ENCODE peak calls at places on chromosomes 16 and 17, in five cellular contexts. Q is mammary epithelial cell, W is stomach, I is sigmoid colon, R is A673. S is an unnamed sample. For H3K9me3, the result is how much of the 10 kb centered on the place peaks cover.

GRCh38 chr17:7279453-7279852 is 2.1 kb upstream of the SLC2A4 start:
- DNase-seq in Q (no peak), W (no peak), I (no peak), R (no peak), S (no peak)

GRCh38 chr17:58997756-58998553 is 108.7 kb downstream of the TRIM37 start:
- DNase-seq in Q (no peak), W (no peak), I (no peak), R (no peak), S (no peak)

GRCh38 chr17:40452074-40452787 is 9.0 kb downstream of the IGFBP4 start:
- DNase-seq in Q (no peak), W (no peak), I (no peak), R (no peak), S (no peak)

GRCh38 chr17:6096201-6097004 is 26.2 kb downstream of the WSCD1 start:
- DNase-seq in Q (no peak), W (no peak), I (no peak), R (no peak), S (no peak)

GRCh38 chr17:12429125-12429524 is 236.6 kb upstream of the MYOCD start:
- DNase-seq in Q (no peak), W (no peak), I (no peak), R (no peak), S (no peak)

GRCh38 chr17:40607641-40608040 is 40.0 kb downstream of the SMARCE1 start:
- DNase-seq in Q (no peak), W (no peak), I (no peak), R (no peak), S (no peak)

GRCh38 chr17:83196088-83196765 is 116.8 kb downstream of the METRNL start:
- DNase-seq in Q (no peak), W (no peak), I (peak), R (no peak), S (no peak)

GRCh38 chr17:77233635-77234334 is 93.0 kb downstream of the SEC14L1 start:
- DNase-seq in Q (peak), W (peak), I (peak), R (peak), S (no peak)

GRCh38 chr16:72284042-72284789 is 112.3 kb upstream of the PMFBP1 start:
- DNase-seq in Q (no peak), W (no peak), I (no peak), R (no peak), S (no peak)

GRCh38 chr17:3683054-3683511 is 12.9 kb downstream of the P2RX5 start:
- DNase-seq in Q (peak), W (peak), I (no peak), R (peak), S (peak)

GRCh38 chr17:29514792-29515191 is 52.0 kb downstream of the ABHD15 start:
- DNase-seq in Q (no peak), W (no peak), I (no peak), R (no peak), S (no peak)

GRCh38 chr16:27179500-27180072 is 23.7 kb upstream of the KDM8 start:
- DNase-seq in Q (peak), W (peak), I (peak), R (peak), S (peak)

GRCh38 chr17:77358801-77359716 is 218.3 kb downstream of the SEC14L1 start:
- DNase-seq in Q (no peak), W (peak), I (peak), R (no peak), S (no peak)

GRCh38 chr16:65697516-65697915 is 575.7 kb upstream of the CDH11 start:
- DNase-seq in Q (no peak), W (no peak), I (no peak), R (no peak), S (no peak)

GRCh38 chr17:55245986-55246385 is 18.8 kb upstream of the HLF start:
- DNase-seq in Q (no peak), W (no peak), I (no peak), R (no peak), S (no peak)

GRCh38 chr17:4733073-4733531 is 1.9 kb downstream of the MED11 start:
- DNase-seq in Q (no peak), W (no peak), I (no peak), R (no peak), S (peak)

GRCh38 chr17:75806822-75807500 is 22.4 kb downstream of the UNK start:
- DNase-seq in Q (no peak), W (no peak), I (no peak), R (no peak), S (no peak)

GRCh38 chr17:82085031-82085861 is 12.8 kb downstream of the FASN start:
- DNase-seq in Q (no peak), W (no peak), I (no peak), R (no peak), S (no peak)

GRCh38 chr16:64997121-64997520 is 124.7 kb downstream of the CDH11 start:
- DNase-seq in Q (no peak), W (no peak), I (no peak), R (no peak), S (no peak)

GRCh38 chr17:31393749-31394146 is 2.3 kb downstream of the RAB11FIP4 start:
- DNase-seq in Q (no peak), W (peak), I (no peak), R (no peak), S (no peak)

GRCh38 chr17:9431620-9432019 is 144.0 kb downstream of the STX8 start:
- DNase-seq in Q (no peak), W (no peak), I (no peak), R (no peak), S (no peak)

GRCh38 chr17:77908501-77908900 is 50.0 kb upstream of the TNRC6C start:
- DNase-seq in Q (no peak), W (no peak), I (peak), R (no peak), S (no peak)

GRCh38 chr17:19024101-19025078 is 19.8 kb upstream of the FAM83G start:
- DNase-seq in Q (peak), W (no peak), I (peak), R (no peak), S (no peak)

GRCh38 chr16:49664221-49665215 is 191.4 kb downstream of the ZNF423 start:
- DNase-seq in Q (no peak), W (no peak), I (peak), R (no peak), S (no peak)

DNA sequence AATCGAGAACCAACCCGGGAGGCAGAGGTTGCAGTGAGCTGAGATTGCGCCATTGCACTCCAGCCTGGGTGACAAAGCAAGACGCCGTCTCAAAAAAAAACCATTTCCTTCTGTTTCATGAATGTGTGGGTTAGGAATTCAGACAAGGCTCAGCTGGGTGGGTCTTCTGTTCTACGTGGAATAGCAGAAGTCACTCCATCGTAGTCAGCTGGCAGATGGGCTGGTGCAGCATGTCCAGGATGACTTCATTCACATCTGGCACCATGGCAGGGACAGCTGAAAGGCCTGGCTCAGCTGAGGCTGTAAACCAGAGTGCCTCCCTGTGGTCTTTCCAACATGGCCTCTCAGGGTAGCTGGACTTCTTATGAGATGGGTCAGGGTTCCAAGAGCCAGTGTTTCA is 89.0 kb downstream of the C17orf67 start:
- DNase-seq in Q (no peak), W (no peak), I (no peak), R (no peak), S (no peak)
- H3K4me3 ChIP-seq in Q (no peak), W (no peak), I (no peak), R (no peak), S (no peak)

GRCh38 chr17:22506861-22507260 is 814.5 kb downstream of the KCNJ18 start:
- DNase-seq in Q (no peak), W (no peak), I (no peak), R (no peak), S (no peak)
- H3K9me3 ChIP-seq in Q (under half), W (under half), I (under half), R (under half), S (under half)

GRCh38 chr16:30444231-30445148 is 1.2 kb downstream of the SEPHS2 start:
- DNase-seq in Q (no peak), W (no peak), I (no peak), R (no peak), S (no peak)

GRCh38 chr16:30447512-30448226 is 2.0 kb upstream of the SEPHS2 start:
- DNase-seq in Q (no peak), W (no peak), I (no peak), R (no peak), S (no peak)

GRCh38 chr16:30445408-30446202 is at the start of gene SEPHS2:
- DNase-seq in Q (peak), W (peak), I (peak), R (peak), S (peak)

GRCh38 chr16:30445149-30445407 is 596 bp downstream of the SEPHS2 start:
- DNase-seq in Q (no peak), W (no peak), I (no peak), R (no peak), S (no peak)

GRCh38 chr16:30446203-30446595 is 525 bp upstream of the SEPHS2 start:
- DNase-seq in Q (no peak), W (no peak), I (no peak), R (no peak), S (no peak)
- H3K27ac ChIP-seq in Q (peak), W (peak), I (peak), R (peak), S (peak)

GRCh38 chr17:11031787-11032186 is 193.9 kb upstream of the PIRT start:
- DNase-seq in Q (no peak), W (no peak), I (no peak), R (peak), S (no peak)
- H3K4me3 ChIP-seq in Q (no peak), W (no peak), I (no peak), R (no peak), S (no peak)

GRCh38 chr16:85644093-85644712 is 31.1 kb downstream of the GSE1 start:
- DNase-seq in Q (no peak), W (no peak), I (no peak), R (no peak), S (no peak)

GRCh38 chr16:85641305-85641704 is 28.2 kb downstream of the GSE1 start:
- DNase-seq in Q (no peak), W (no peak), I (no peak), R (no peak), S (no peak)

GRCh38 chr16:85641776-85642176 is 28.7 kb downstream of the GSE1 start:
- DNase-seq in Q (peak), W (peak), I (peak), R (peak), S (peak)

GRCh38 chr16:85643631-85644030 is 30.5 kb downstream of the GSE1 start:
- DNase-seq in Q (no peak), W (peak), I (no peak), R (no peak), S (no peak)

GRCh38 chr16:85642762-85643281 is 29.7 kb downstream of the GSE1 start:
- DNase-seq in Q (no peak), W (no peak), I (no peak), R (no peak), S (no peak)
- H3K9me3 ChIP-seq in Q (under half), W (under half), I (under half), R (under half), S (under half)

DNA sequence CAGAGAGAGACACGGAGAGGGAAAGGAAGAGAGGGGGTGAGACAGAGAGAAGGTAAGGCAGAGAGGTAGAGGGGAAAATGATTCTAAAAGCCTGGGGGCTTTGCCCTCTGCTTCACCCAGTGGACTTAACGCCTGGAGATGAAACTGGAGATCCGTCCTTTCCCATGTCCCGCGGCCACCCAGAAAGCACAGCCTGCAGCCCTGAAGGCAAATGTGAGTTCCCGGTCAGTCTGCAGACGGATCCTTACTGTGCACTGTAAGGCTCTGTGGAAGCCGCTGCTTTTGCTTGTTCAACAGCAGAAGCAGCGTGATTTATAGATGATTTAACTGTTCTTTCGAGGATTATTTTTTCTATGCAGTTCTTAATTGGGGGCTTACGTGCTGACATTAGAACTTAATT is 290.4 kb downstream of the FOXL1 start:
- DNase-seq in Q (no peak), W (no peak), I (no peak), R (no peak), S (no peak)
- H3K27ac ChIP-seq in Q (no peak), W (no peak), I (no peak), R (no peak), S (no peak)

GRCh38 chr16:31537362-31537921 is 9.7 kb downstream of the AHSP start:
- DNase-seq in Q (no peak), W (no peak), I (no peak), R (peak), S (no peak)
- H3K4me3 ChIP-seq in Q (peak), W (peak), I (peak), R (no peak), S (peak)

GRCh38 chr16:35565626-35566025 is 2106.2 kb downstream of the TP53TG3F start:
- DNase-seq in Q (no peak), W (no peak), I (no peak), R (no peak), S (no peak)
- H3K9me3 ChIP-seq in Q (under half), W (under half), I (under half), R (under half), S (under half)